ENCODE peak calls at places on chromosomes 6 and 20, in nine cellular contexts. E is AG08396; G is activated CD4-positive, alpha-beta T cell treated with anti-CD3 and anti-CD28 coated beads, Interleukin-2, amount 50 U/mL, for 24 hours; A is stimulated activated CD4-positive, alpha-beta T cell treated with anti-CD3 and anti-CD28 coated beads, Interleukin-1b, Interleukin-23, amount 100 ng/mL, for 48 hours; O is left ventricle myocardium inferior; N is breast epithelium; D is ovary; P is non-pigmented ciliary epithelial cell; I is effector memory CD4-positive, alpha-beta T cell. W is an unnamed sample.
A peak's percentile ranks its signal among the peaks of the same experiment; 100 is the strongest.

GRCh38 chr6:144349690-144350132 is 64.6 kb downstream of the UTRN start:
- DNase-seq in E (no peak), G (no peak), A (no peak), O (no peak), N (no peak), D (no peak), P (peak; percentile 37), I (no peak), W (peak; percentile 66)

GRCh38 chr6:75424610-75425548 is 68.7 kb downstream of the FILIP1 start:
- DNase-seq in E (no peak), G (peak; percentile 0), A (no peak), O (no peak), N (no peak), D (no peak), P (no peak), I (no peak), W (peak; percentile 14)

GRCh38 chr20:43975096-43975768 is 60.6 kb downstream of the TOX2 start:
- DNase-seq in E (peak; percentile 70), G (no peak), A (peak; percentile 66), O (no peak), N (no peak), D (no peak), P (peak; percentile 69), I (no peak), W (peak; percentile 94)

GRCh38 chr20:5504061-5504739 is 187.4 kb upstream of the PROKR2 start:
- DNase-seq in E (peak; percentile 69), G (no peak), A (no peak), O (peak; percentile 77), N (peak; percentile 59), D (peak; percentile 18), P (no peak), I (no peak), W (no peak)

GRCh38 chr6:15357832-15358231 is 112.0 kb downstream of the JARID2 start:
- DNase-seq in E (no peak), G (no peak), A (no peak), O (no peak), N (no peak), D (no peak), P (no peak), I (no peak), W (no peak)

GRCh38 chr6:2713473-2714358 is 37.0 kb downstream of the MYLK4 start:
- DNase-seq in E (peak; percentile 37), G (no peak), A (no peak), O (no peak), N (no peak), D (no peak), P (no peak), I (no peak), W (peak; percentile 68)

GRCh38 chr20:40562031-40562430 is 127.0 kb downstream of the MAFB start:
- DNase-seq in E (no peak), G (no peak), A (no peak), O (no peak), N (no peak), D (no peak), P (no peak), I (no peak), W (peak; percentile 11)

GRCh38 chr6:16486661-16487060 is 248.3 kb downstream of the GMPR start:
- DNase-seq in E (no peak), G (no peak), A (no peak), O (no peak), N (no peak), D (no peak), P (no peak), I (no peak), W (no peak)

GRCh38 chr6:34073504-34073903 is 72.4 kb downstream of the GRM4 start:
- DNase-seq in E (no peak), G (no peak), A (no peak), O (no peak), N (no peak), D (no peak), P (no peak), I (no peak), W (no peak)

GRCh38 chr6:14025160-14025559 is 92.4 kb upstream of the CD83 start:
- DNase-seq in E (no peak), G (no peak), A (peak; percentile 1), O (no peak), N (no peak), D (no peak), P (no peak), I (no peak), W (no peak)

GRCh38 chr6:16802071-16802470 is 40.8 kb upstream of the ATXN1 start:
- DNase-seq in E (peak; percentile 36), G (no peak), A (no peak), O (no peak), N (no peak), D (no peak), P (no peak), I (no peak), W (no peak)

GRCh38 chr6:133977983-133978895 is 25.2 kb downstream of the TBPL1 start:
- DNase-seq in E (no peak), G (no peak), A (no peak), O (no peak), N (no peak), D (peak; percentile 24), P (no peak), I (no peak), W (peak; percentile 36)

GRCh38 chr6:88982720-88983119 is 19.3 kb upstream of the RNGTT start:
- DNase-seq in E (peak; percentile 62), G (peak; percentile 13), A (peak; percentile 24), O (no peak), N (no peak), D (peak; percentile 75), P (no peak), I (no peak), W (peak; percentile 84)

GRCh38 chr6:154932562-154933027 is 62.5 kb upstream of the TIAM2 start:
- DNase-seq in E (peak; percentile 46), G (no peak), A (no peak), O (no peak), N (no peak), D (no peak), P (peak; percentile 65), I (no peak), W (peak; percentile 82)

GRCh38 chr6:40799296-40800020 is 212.3 kb upstream of the LRFN2 start:
- DNase-seq in E (no peak), G (no peak), A (no peak), O (no peak), N (no peak), D (no peak), P (no peak), I (no peak), W (no peak)

GRCh38 chr6:44780161-44780560 is 392.7 kb downstream of the CDC5L start:
- DNase-seq in E (no peak), G (no peak), A (no peak), O (no peak), N (no peak), D (no peak), P (no peak), I (no peak), W (no peak)

GRCh38 chr6:22605736-22606135 is 36.4 kb downstream of the HDGFL1 start:
- DNase-seq in E (no peak), G (no peak), A (no peak), O (no peak), N (no peak), D (no peak), P (no peak), I (no peak), W (no peak)

GRCh38 chr6:49030621-49031020 is 432.4 kb downstream of the MMUT start:
- DNase-seq in E (no peak), G (no peak), A (no peak), O (no peak), N (no peak), D (no peak), P (peak; percentile 1), I (no peak), W (no peak)

GRCh38 chr6:6749791-6750434 is 161.4 kb downstream of the LY86 start:
- DNase-seq in E (peak; percentile 92), G (peak; percentile 48), A (peak; percentile 66), O (peak; percentile 44), N (peak; percentile 67), D (peak; percentile 88), P (peak; percentile 69), I (no peak), W (peak; percentile 90)

GRCh38 chr6:14912226-14912625 is 333.6 kb upstream of the JARID2 start:
- DNase-seq in E (no peak), G (no peak), A (no peak), O (no peak), N (no peak), D (no peak), P (no peak), I (no peak), W (no peak)

GRCh38 chr6:3386374-3386857 is 70.4 kb downstream of the SLC22A23 start:
- DNase-seq in E (no peak), G (no peak), A (no peak), O (no peak), N (no peak), D (no peak), P (no peak), I (no peak), W (no peak)

GRCh38 chr6:1136415-1136774 is 175.5 kb upstream of the FOXQ1 start:
- DNase-seq in E (peak; percentile 77), G (no peak), A (no peak), O (no peak), N (no peak), D (no peak), P (no peak), I (no peak), W (no peak)

GRCh38 chr6:158560787-158561246 is 926 bp downstream of the TMEM181 start:
- DNase-seq in E (peak; percentile 50), G (no peak), A (no peak), O (no peak), N (no peak), D (no peak), P (no peak), I (no peak), W (peak; percentile 12)

GRCh38 chr20:50338479-50339195 is 148.0 kb downstream of the CEBPB start:
- DNase-seq in E (no peak), G (peak; percentile 59), A (peak; percentile 89), O (no peak), N (no peak), D (no peak), P (no peak), I (no peak), W (no peak)

GRCh38 chr6:43773050-43773956 is 3.3 kb downstream of the VEGFA start:
- DNase-seq in E (peak; percentile 78), G (peak; percentile 31), A (peak; percentile 69), O (peak; percentile 58), N (no peak), D (peak; percentile 37), P (no peak), I (no peak), W (peak; percentile 76)

GRCh38 chr6:100112855-100113508 is 119.0 kb upstream of the MCHR2 start:
- DNase-seq in E (no peak), G (no peak), A (no peak), O (no peak), N (no peak), D (no peak), P (no peak), I (no peak), W (no peak)

GRCh38 chr20:48921883-48922867 is 664 bp downstream of the ARFGEF2 start:
- DNase-seq in E (peak; percentile 75), G (no peak), A (no peak), O (peak; percentile 53), N (peak; percentile 55), D (no peak), P (no peak), I (peak; percentile 3), W (peak; percentile 49)

GRCh38 chr6:110328231-110328630 is 29.9 kb downstream of the METTL24 start:
- DNase-seq in E (peak; percentile 20), G (no peak), A (no peak), O (no peak), N (no peak), D (no peak), P (peak; percentile 63), I (no peak), W (no peak)

GRCh38 chr6:117265425-117266266 is at the start of gene VGLL2:
- DNase-seq in E (peak; percentile 71), G (no peak), A (peak; percentile 6), O (peak; percentile 27), N (no peak), D (no peak), P (no peak), I (no peak), W (no peak)

GRCh38 chr6:135812085-135812526 is 39.4 kb upstream of the PDE7B start:
- DNase-seq in E (no peak), G (no peak), A (no peak), O (peak; percentile 26), N (no peak), D (no peak), P (no peak), I (no peak), W (peak; percentile 46)